ENCODE peak calls at places on chromosome 12, in ten cellular contexts. One of them, this sample, is unnamed.

GRCh38 chr12:10214131-10214876 is 1.6 kb downstream of the GABARAPL1 start:
- DNase-seq in pancreas: no peak
- DNase-seq in CD8-positive, alpha-beta T cell: no peak
- DNase-seq in fibroblast of lung: peak; percentile 63
- DNase-seq in A549: no peak
- DNase-seq in cardiac muscle cell: peak; percentile 12
- DNase-seq in mammary epithelial cell: peak; percentile 32
- DNase-seq in adrenal gland: no peak
- DNase-seq in stomach: no peak
- DNase-seq in sigmoid colon: no peak
- DNase-seq in this sample: no peak

GRCh38 chr12:44317651-44318126 is 481.8 kb downstream of the TMEM117 start:
- DNase-seq in mammary epithelial cell: no peak
- DNase-seq in A549: no peak
- DNase-seq in CD8-positive, alpha-beta T cell: no peak
- DNase-seq in pancreas: no peak
- DNase-seq in fibroblast of lung: peak; percentile 41
- DNase-seq in sigmoid colon: no peak
- DNase-seq in cardiac muscle cell: peak; percentile 49
- DNase-seq in stomach: no peak
- DNase-seq in adrenal gland: no peak
- DNase-seq in this sample: no peak

GRCh38 chr12:128388461-128388921 is 121.5 kb downstream of the TMEM132C start:
- DNase-seq in mammary epithelial cell: no peak
- DNase-seq in A549: no peak
- DNase-seq in fibroblast of lung: no peak
- DNase-seq in cardiac muscle cell: no peak
- DNase-seq in stomach: no peak
- DNase-seq in pancreas: no peak
- DNase-seq in adrenal gland: no peak
- DNase-seq in CD8-positive, alpha-beta T cell: no peak
- DNase-seq in sigmoid colon: peak; percentile 75
- DNase-seq in this sample: no peak

GRCh38 chr12:27646149-27646548 is 50.1 kb upstream of the REP15 start:
- DNase-seq in adrenal gland: no peak
- DNase-seq in fibroblast of lung: no peak
- DNase-seq in pancreas: no peak
- DNase-seq in CD8-positive, alpha-beta T cell: no peak
- DNase-seq in mammary epithelial cell: no peak
- DNase-seq in A549: no peak
- DNase-seq in sigmoid colon: no peak
- DNase-seq in stomach: no peak
- DNase-seq in cardiac muscle cell: no peak
- DNase-seq in this sample: no peak

GRCh38 chr12:80056845-80057244 is 42.5 kb upstream of the OTOGL start:
- DNase-seq in A549: no peak
- DNase-seq in mammary epithelial cell: no peak
- DNase-seq in fibroblast of lung: peak; percentile 86
- DNase-seq in sigmoid colon: no peak
- DNase-seq in cardiac muscle cell: no peak
- DNase-seq in adrenal gland: peak; percentile 59
- DNase-seq in pancreas: peak; percentile 66
- DNase-seq in stomach: peak; percentile 77
- DNase-seq in CD8-positive, alpha-beta T cell: no peak
- DNase-seq in this sample: no peak

GRCh38 chr12:122747224-122748175 is 5.1 kb upstream of the DENR start:
- DNase-seq in mammary epithelial cell: peak; percentile 63
- DNase-seq in stomach: no peak
- DNase-seq in pancreas: no peak
- DNase-seq in adrenal gland: no peak
- DNase-seq in sigmoid colon: no peak
- DNase-seq in fibroblast of lung: no peak
- DNase-seq in cardiac muscle cell: no peak
- DNase-seq in A549: no peak
- DNase-seq in CD8-positive, alpha-beta T cell: no peak
- DNase-seq in this sample: no peak

GRCh38 chr12:1758887-1759286 is 61.5 kb upstream of the LRTM2 start:
- DNase-seq in stomach: no peak
- DNase-seq in A549: no peak
- DNase-seq in sigmoid colon: no peak
- DNase-seq in pancreas: no peak
- DNase-seq in mammary epithelial cell: no peak
- DNase-seq in cardiac muscle cell: no peak
- DNase-seq in adrenal gland: no peak
- DNase-seq in CD8-positive, alpha-beta T cell: no peak
- DNase-seq in fibroblast of lung: peak; percentile 78
- DNase-seq in this sample: no peak

GRCh38 chr12:62910549-62911169 is 24.3 kb downstream of the PPM1H start:
- DNase-seq in stomach: peak; percentile 62
- DNase-seq in sigmoid colon: no peak
- DNase-seq in fibroblast of lung: no peak
- DNase-seq in adrenal gland: no peak
- DNase-seq in mammary epithelial cell: no peak
- DNase-seq in CD8-positive, alpha-beta T cell: no peak
- DNase-seq in cardiac muscle cell: peak; percentile 15
- DNase-seq in pancreas: no peak
- DNase-seq in A549: no peak
- DNase-seq in this sample: no peak

GRCh38 chr12:3225796-3226180 is 148.6 kb downstream of the TSPAN9 start:
- DNase-seq in cardiac muscle cell: no peak
- DNase-seq in fibroblast of lung: no peak
- DNase-seq in sigmoid colon: no peak
- DNase-seq in mammary epithelial cell: no peak
- DNase-seq in CD8-positive, alpha-beta T cell: no peak
- DNase-seq in A549: no peak
- DNase-seq in pancreas: no peak
- DNase-seq in stomach: no peak
- DNase-seq in adrenal gland: no peak
- DNase-seq in this sample: no peak

GRCh38 chr12:3228587-3228986 is 151.4 kb downstream of the TSPAN9 start:
- DNase-seq in pancreas: no peak
- DNase-seq in cardiac muscle cell: no peak
- DNase-seq in sigmoid colon: no peak
- DNase-seq in adrenal gland: no peak
- DNase-seq in CD8-positive, alpha-beta T cell: no peak
- DNase-seq in stomach: no peak
- DNase-seq in A549: no peak
- DNase-seq in mammary epithelial cell: no peak
- DNase-seq in fibroblast of lung: no peak
- DNase-seq in this sample: no peak

GRCh38 chr12:3226285-3226684 is 149.1 kb downstream of the TSPAN9 start:
- DNase-seq in CD8-positive, alpha-beta T cell: no peak
- DNase-seq in fibroblast of lung: no peak
- DNase-seq in A549: no peak
- DNase-seq in mammary epithelial cell: no peak
- DNase-seq in stomach: no peak
- DNase-seq in adrenal gland: no peak
- DNase-seq in cardiac muscle cell: no peak
- DNase-seq in sigmoid colon: no peak
- DNase-seq in pancreas: no peak
- DNase-seq in this sample: no peak

GRCh38 chr12:3225154-3225795 is 148.1 kb downstream of the TSPAN9 start:
- DNase-seq in mammary epithelial cell: no peak
- DNase-seq in adrenal gland: no peak
- DNase-seq in cardiac muscle cell: no peak
- DNase-seq in fibroblast of lung: peak; percentile 57
- DNase-seq in CD8-positive, alpha-beta T cell: no peak
- DNase-seq in A549: no peak
- DNase-seq in pancreas: no peak
- DNase-seq in stomach: no peak
- DNase-seq in sigmoid colon: no peak
- DNase-seq in this sample: no peak

DNA sequence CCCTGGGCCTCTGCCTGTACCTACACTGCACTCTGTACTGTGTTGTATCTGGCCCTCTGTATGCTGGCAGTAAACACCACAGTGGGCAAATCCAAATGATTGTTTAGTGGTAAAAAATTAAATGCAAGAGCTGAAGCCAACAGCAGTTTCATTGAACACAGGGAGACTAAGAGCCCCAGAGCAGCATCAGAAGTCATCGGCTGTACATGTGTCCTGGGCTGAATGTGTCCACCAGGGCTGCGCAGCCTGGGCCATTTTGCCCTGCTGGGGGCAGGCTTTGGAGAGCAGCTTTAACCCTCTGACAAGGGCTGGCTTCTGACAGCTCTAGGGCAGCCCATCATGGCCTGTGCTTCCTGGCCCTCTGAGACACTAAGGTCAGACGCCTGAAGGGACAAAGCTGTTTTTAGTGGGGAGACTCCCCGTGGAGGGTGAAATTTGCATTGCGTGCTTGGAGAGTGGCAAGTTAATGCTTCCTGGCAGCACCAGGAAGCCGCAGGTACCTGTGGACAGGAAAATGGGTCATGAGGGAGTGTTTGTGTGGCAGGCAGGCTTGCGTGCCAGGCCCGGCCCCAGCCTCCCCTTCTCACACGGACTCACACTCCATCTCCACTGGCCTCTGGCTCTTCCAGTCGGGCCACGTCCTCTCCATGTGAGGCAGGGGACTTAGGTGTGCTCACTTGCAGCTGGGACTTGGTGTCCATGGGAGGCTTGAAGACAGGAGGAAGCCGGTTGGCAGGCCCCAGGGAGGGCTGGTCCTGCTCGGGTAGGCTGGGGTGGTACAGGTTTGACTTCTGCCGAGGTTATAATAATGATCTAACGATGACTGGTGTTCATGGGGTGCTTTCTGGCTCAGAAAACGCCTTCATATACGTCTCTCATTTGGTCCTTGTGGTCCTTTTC is 150.1 kb downstream of the TSPAN9 start:
- DNase-seq in fibroblast of lung: no peak
- DNase-seq in cardiac muscle cell: no peak
- DNase-seq in CD8-positive, alpha-beta T cell: no peak
- DNase-seq in mammary epithelial cell: no peak
- DNase-seq in sigmoid colon: no peak
- DNase-seq in stomach: no peak
- DNase-seq in pancreas: no peak
- DNase-seq in adrenal gland: no peak
- DNase-seq in A549: no peak
- DNase-seq in this sample: no peak
- TF ChIP-seq CTCF in fibroblast of lung: no peak
- TF ChIP-seq CTCF in cardiac muscle cell: no peak
- TF ChIP-seq CTCF in CD8-positive, alpha-beta T cell: no peak
- TF ChIP-seq CTCF in mammary epithelial cell: no peak
- TF ChIP-seq CTCF in sigmoid colon: no peak
- TF ChIP-seq CTCF in stomach: no peak
- TF ChIP-seq CTCF in pancreas: no peak
- TF ChIP-seq CTCF in adrenal gland: no peak
- TF ChIP-seq CTCF in A549: no peak
- TF ChIP-seq CTCF in this sample: no peak

GRCh38 chr12:109518820-109519665 is 41.6 kb downstream of the UBE3B start:
- DNase-seq in fibroblast of lung: peak; percentile 63
- DNase-seq in adrenal gland: peak; percentile 60
- DNase-seq in A549: peak; percentile 80
- DNase-seq in stomach: peak; percentile 60
- DNase-seq in cardiac muscle cell: peak; percentile 82
- DNase-seq in sigmoid colon: peak; percentile 64
- DNase-seq in pancreas: peak; percentile 64
- DNase-seq in CD8-positive, alpha-beta T cell: peak; percentile 60
- DNase-seq in mammary epithelial cell: peak; percentile 31
- DNase-seq in this sample: peak; percentile 53
- H3K4me1 ChIP-seq in fibroblast of lung: peaks cover 7% of the 10 kb centered on the region
- H3K4me1 ChIP-seq in adrenal gland: peaks cover 14% of the 10 kb centered on the region
- H3K4me1 ChIP-seq in A549: no peaks in the 10 kb centered on the region
- H3K4me1 ChIP-seq in stomach: no peaks in the 10 kb centered on the region
- H3K4me1 ChIP-seq in cardiac muscle cell: peaks cover 42% of the 10 kb centered on the region
- H3K4me1 ChIP-seq in sigmoid colon: peaks cover 4% of the 10 kb centered on the region
- H3K4me1 ChIP-seq in pancreas: no peaks in the 10 kb centered on the region
- H3K4me1 ChIP-seq in CD8-positive, alpha-beta T cell: no peaks in the 10 kb centered on the region
- H3K4me1 ChIP-seq in mammary epithelial cell: no peaks in the 10 kb centered on the region
- H3K4me1 ChIP-seq in this sample: no peaks in the 10 kb centered on the region

GRCh38 chr12:56244494-56244893 is 13.7 kb downstream of the ANKRD52 start:
- DNase-seq in sigmoid colon: no peak
- DNase-seq in stomach: no peak
- DNase-seq in mammary epithelial cell: no peak
- DNase-seq in CD8-positive, alpha-beta T cell: no peak
- DNase-seq in A549: no peak
- DNase-seq in cardiac muscle cell: no peak
- DNase-seq in fibroblast of lung: no peak
- DNase-seq in pancreas: no peak
- DNase-seq in adrenal gland: no peak
- DNase-seq in this sample: no peak

GRCh38 chr12:56248711-56249110 is 9.5 kb downstream of the ANKRD52 start:
- DNase-seq in adrenal gland: no peak
- DNase-seq in CD8-positive, alpha-beta T cell: no peak
- DNase-seq in fibroblast of lung: no peak
- DNase-seq in A549: no peak
- DNase-seq in cardiac muscle cell: no peak
- DNase-seq in mammary epithelial cell: no peak
- DNase-seq in stomach: no peak
- DNase-seq in pancreas: no peak
- DNase-seq in sigmoid colon: no peak
- DNase-seq in this sample: no peak

GRCh38 chr12:56252649-56253048 is 5.5 kb downstream of the ANKRD52 start:
- DNase-seq in pancreas: no peak
- DNase-seq in A549: no peak
- DNase-seq in fibroblast of lung: no peak
- DNase-seq in adrenal gland: no peak
- DNase-seq in stomach: no peak
- DNase-seq in mammary epithelial cell: no peak
- DNase-seq in CD8-positive, alpha-beta T cell: no peak
- DNase-seq in sigmoid colon: no peak
- DNase-seq in cardiac muscle cell: no peak
- DNase-seq in this sample: no peak

GRCh38 chr12:56243731-56244181 is 13.9 kb downstream of the SLC39A5 start:
- DNase-seq in cardiac muscle cell: peak; percentile 43
- DNase-seq in mammary epithelial cell: no peak
- DNase-seq in CD8-positive, alpha-beta T cell: no peak
- DNase-seq in A549: no peak
- DNase-seq in fibroblast of lung: peak; percentile 27
- DNase-seq in stomach: peak; percentile 28
- DNase-seq in pancreas: peak; percentile 78
- DNase-seq in adrenal gland: peak; percentile 93
- DNase-seq in sigmoid colon: no peak
- DNase-seq in this sample: no peak

DNA sequence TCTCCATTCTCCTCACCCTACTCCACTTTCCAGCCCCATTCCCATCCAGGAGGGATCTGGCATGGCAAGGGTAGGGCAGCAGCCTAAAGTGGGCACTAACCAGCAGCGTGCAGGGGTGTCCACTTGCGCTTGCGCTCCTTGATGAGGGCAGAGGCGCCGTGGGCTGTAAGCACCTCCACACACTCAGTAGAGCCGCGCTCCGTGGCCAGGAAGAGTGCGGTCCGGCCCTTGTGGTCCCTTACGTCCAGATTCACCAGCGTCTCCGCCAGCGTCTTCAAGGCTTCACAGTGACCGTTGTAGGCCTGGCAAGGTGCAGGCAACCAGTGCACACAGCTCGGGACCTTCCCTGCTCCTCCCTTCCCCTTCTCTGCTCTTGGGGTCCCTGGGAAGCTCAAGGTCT is 10.3 kb downstream of the ANKRD52 start:
- DNase-seq in fibroblast of lung: no peak
- DNase-seq in adrenal gland: no peak
- DNase-seq in CD8-positive, alpha-beta T cell: no peak
- DNase-seq in sigmoid colon: no peak
- DNase-seq in cardiac muscle cell: no peak
- DNase-seq in stomach: no peak
- DNase-seq in A549: no peak
- DNase-seq in mammary epithelial cell: no peak
- DNase-seq in pancreas: no peak
- DNase-seq in this sample: no peak
- TF ChIP-seq CTCF in fibroblast of lung: no peak
- TF ChIP-seq CTCF in adrenal gland: no peak
- TF ChIP-seq CTCF in CD8-positive, alpha-beta T cell: no peak
- TF ChIP-seq CTCF in sigmoid colon: no peak
- TF ChIP-seq CTCF in cardiac muscle cell: no peak
- TF ChIP-seq CTCF in stomach: no peak
- TF ChIP-seq CTCF in A549: no peak
- TF ChIP-seq CTCF in mammary epithelial cell: no peak
- TF ChIP-seq CTCF in pancreas: no peak
- TF ChIP-seq CTCF in this sample: no peak

GRCh38 chr12:69934011-69934410 is 109.0 kb downstream of the MYRFL start:
- DNase-seq in cardiac muscle cell: no peak
- DNase-seq in A549: no peak
- DNase-seq in pancreas: no peak
- DNase-seq in sigmoid colon: no peak
- DNase-seq in mammary epithelial cell: no peak
- DNase-seq in adrenal gland: no peak
- DNase-seq in fibroblast of lung: no peak
- DNase-seq in stomach: no peak
- DNase-seq in CD8-positive, alpha-beta T cell: no peak
- DNase-seq in this sample: no peak
- H3K4me1 ChIP-seq in cardiac muscle cell: peaks cover 19% of the 10 kb centered on the region
- H3K4me1 ChIP-seq in A549: no peaks in the 10 kb centered on the region
- H3K4me1 ChIP-seq in pancreas: no peaks in the 10 kb centered on the region
- H3K4me1 ChIP-seq in sigmoid colon: no peaks in the 10 kb centered on the region
- H3K4me1 ChIP-seq in mammary epithelial cell: peaks cover 23% of the 10 kb centered on the region
- H3K4me1 ChIP-seq in adrenal gland: no peaks in the 10 kb centered on the region
- H3K4me1 ChIP-seq in fibroblast of lung: no peaks in the 10 kb centered on the region
- H3K4me1 ChIP-seq in stomach: no peaks in the 10 kb centered on the region
- H3K4me1 ChIP-seq in CD8-positive, alpha-beta T cell: no peaks in the 10 kb centered on the region
- H3K4me1 ChIP-seq in this sample: no peaks in the 10 kb centered on the region

This sample was measured in prostate gland.